ENCODE peak calls at places on chromosome 16, in four cellular contexts. One of them, this sample, is unnamed.

GRCh38 chr16:58299757-58300349 is 5.0 kb upstream of the PRSS54 start:
- DNase-seq in dorsolateral prefrontal cortex: no peak
- DNase-seq in spleen: no peak
- DNase-seq in astrocyte: no peak
- DNase-seq in this sample: no peak

GRCh38 chr16:73166972-73167550 is 119.1 kb upstream of the ZFHX3 start:
- DNase-seq in spleen: no peak
- DNase-seq in astrocyte: no peak
- DNase-seq in dorsolateral prefrontal cortex: no peak
- DNase-seq in this sample: no peak

GRCh38 chr16:88759245-88759975 is 25.6 kb downstream of the PIEZO1 start:
- DNase-seq in dorsolateral prefrontal cortex: no peak
- DNase-seq in spleen: peak
- DNase-seq in astrocyte: no peak
- DNase-seq in this sample: no peak

GRCh38 chr16:69049146-69049545 is 56.3 kb upstream of the HAS3 start:
- DNase-seq in dorsolateral prefrontal cortex: no peak
- DNase-seq in astrocyte: peak
- DNase-seq in spleen: no peak
- DNase-seq in this sample: no peak

GRCh38 chr16:5865231-5865630 is 767.6 kb upstream of the EEF2KMT start:
- DNase-seq in dorsolateral prefrontal cortex: no peak
- DNase-seq in astrocyte: peak
- DNase-seq in spleen: no peak
- DNase-seq in this sample: no peak

GRCh38 chr16:82236875-82237274 is 66.9 kb upstream of the MPHOSPH6 start:
- DNase-seq in astrocyte: no peak
- DNase-seq in dorsolateral prefrontal cortex: no peak
- DNase-seq in spleen: no peak
- DNase-seq in this sample: no peak

GRCh38 chr16:1027416-1027815 is 45.1 kb upstream of the SSTR5 start:
- DNase-seq in dorsolateral prefrontal cortex: peak
- DNase-seq in astrocyte: no peak
- DNase-seq in spleen: no peak
- DNase-seq in this sample: no peak

GRCh38 chr16:518858-519257 is 8.7 kb upstream of the CAPN15 start:
- DNase-seq in astrocyte: no peak
- DNase-seq in dorsolateral prefrontal cortex: no peak
- DNase-seq in spleen: no peak
- DNase-seq in this sample: no peak

GRCh38 chr16:10688726-10689125 is 6.0 kb downstream of the TEKT5 start:
- DNase-seq in astrocyte: no peak
- DNase-seq in spleen: no peak
- DNase-seq in dorsolateral prefrontal cortex: no peak
- DNase-seq in this sample: no peak

GRCh38 chr16:1152123-1152638 is 725 bp upstream of the CACNA1H start:
- DNase-seq in dorsolateral prefrontal cortex: no peak
- DNase-seq in spleen: peak
- DNase-seq in astrocyte: no peak
- DNase-seq in this sample: no peak

GRCh38 chr16:88738167-88739084 is 32.1 kb downstream of the CTU2 start:
- DNase-seq in spleen: peak
- DNase-seq in astrocyte: no peak
- DNase-seq in dorsolateral prefrontal cortex: no peak
- DNase-seq in this sample: no peak

GRCh38 chr16:66103245-66103644 is 263.2 kb upstream of the CDH5 start:
- DNase-seq in astrocyte: no peak
- DNase-seq in dorsolateral prefrontal cortex: no peak
- DNase-seq in spleen: no peak
- DNase-seq in this sample: no peak

GRCh38 chr16:22008215-22009142 is 568 bp downstream of the MOSMO start:
- DNase-seq in spleen: peak
- DNase-seq in astrocyte: no peak
- DNase-seq in dorsolateral prefrontal cortex: no peak
- DNase-seq in this sample: no peak

GRCh38 chr16:67151431-67152097 is 766 bp upstream of the B3GNT9 start:
- DNase-seq in spleen: no peak
- DNase-seq in dorsolateral prefrontal cortex: no peak
- DNase-seq in astrocyte: no peak
- DNase-seq in this sample: peak

GRCh38 chr16:74999208-74999682 is 421 bp downstream of the ZNRF1 start:
- DNase-seq in spleen: peak
- DNase-seq in dorsolateral prefrontal cortex: no peak
- DNase-seq in astrocyte: no peak
- DNase-seq in this sample: no peak

GRCh38 chr16:75239463-75240122 is 11.8 kb downstream of the BCAR1 start:
- DNase-seq in spleen: no peak
- DNase-seq in astrocyte: no peak
- DNase-seq in dorsolateral prefrontal cortex: no peak
- DNase-seq in this sample: no peak

GRCh38 chr16:89361756-89362155 is 128.6 kb downstream of the ANKRD11 start:
- DNase-seq in spleen: no peak
- DNase-seq in astrocyte: no peak
- DNase-seq in dorsolateral prefrontal cortex: no peak
- DNase-seq in this sample: no peak

GRCh38 chr16:88773812-88774291 is 11.2 kb downstream of the PIEZO1 start:
- DNase-seq in spleen: no peak
- DNase-seq in astrocyte: peak
- DNase-seq in dorsolateral prefrontal cortex: no peak
- DNase-seq in this sample: no peak

GRCh38 chr16:11497329-11497805 is 89.4 kb downstream of the LITAF start:
- DNase-seq in spleen: peak
- DNase-seq in dorsolateral prefrontal cortex: peak
- DNase-seq in astrocyte: peak
- DNase-seq in this sample: peak

GRCh38 chr16:3879258-3879886 is 1.1 kb downstream of the CREBBP start:
- DNase-seq in astrocyte: no peak
- DNase-seq in dorsolateral prefrontal cortex: no peak
- DNase-seq in spleen: peak
- DNase-seq in this sample: peak

GRCh38 chr16:31467151-31467550 is 4.8 kb upstream of the TGFB1I1 start:
- DNase-seq in astrocyte: no peak
- DNase-seq in spleen: peak
- DNase-seq in dorsolateral prefrontal cortex: no peak
- DNase-seq in this sample: no peak

GRCh38 chr16:58077796-58078195 is 51.4 kb downstream of the CFAP20 start:
- DNase-seq in dorsolateral prefrontal cortex: no peak
- DNase-seq in spleen: no peak
- DNase-seq in astrocyte: no peak
- DNase-seq in this sample: no peak

GRCh38 chr16:66538910-66539309 is 11.0 kb downstream of the TK2 start:
- DNase-seq in dorsolateral prefrontal cortex: no peak
- DNase-seq in spleen: no peak
- DNase-seq in astrocyte: no peak
- DNase-seq in this sample: no peak

GRCh38 chr16:471353-472198 is 46.1 kb downstream of the RAB11FIP3 start:
- DNase-seq in spleen: no peak
- DNase-seq in dorsolateral prefrontal cortex: peak
- DNase-seq in astrocyte: peak
- DNase-seq in this sample: no peak

GRCh38 chr16:12067714-12068401 is 91.3 kb downstream of the SNX29 start:
- DNase-seq in astrocyte: peak
- DNase-seq in spleen: peak
- DNase-seq in dorsolateral prefrontal cortex: no peak
- DNase-seq in this sample: no peak

GRCh38 chr16:714079-714478 is 839 bp upstream of the METRN start:
- DNase-seq in astrocyte: no peak
- DNase-seq in dorsolateral prefrontal cortex: no peak
- DNase-seq in spleen: no peak
- DNase-seq in this sample: no peak

GRCh38 chr16:30113031-30113710 is at the start of gene GDPD3:
- DNase-seq in spleen: no peak
- DNase-seq in dorsolateral prefrontal cortex: no peak
- DNase-seq in astrocyte: no peak
- DNase-seq in this sample: no peak

DNA sequence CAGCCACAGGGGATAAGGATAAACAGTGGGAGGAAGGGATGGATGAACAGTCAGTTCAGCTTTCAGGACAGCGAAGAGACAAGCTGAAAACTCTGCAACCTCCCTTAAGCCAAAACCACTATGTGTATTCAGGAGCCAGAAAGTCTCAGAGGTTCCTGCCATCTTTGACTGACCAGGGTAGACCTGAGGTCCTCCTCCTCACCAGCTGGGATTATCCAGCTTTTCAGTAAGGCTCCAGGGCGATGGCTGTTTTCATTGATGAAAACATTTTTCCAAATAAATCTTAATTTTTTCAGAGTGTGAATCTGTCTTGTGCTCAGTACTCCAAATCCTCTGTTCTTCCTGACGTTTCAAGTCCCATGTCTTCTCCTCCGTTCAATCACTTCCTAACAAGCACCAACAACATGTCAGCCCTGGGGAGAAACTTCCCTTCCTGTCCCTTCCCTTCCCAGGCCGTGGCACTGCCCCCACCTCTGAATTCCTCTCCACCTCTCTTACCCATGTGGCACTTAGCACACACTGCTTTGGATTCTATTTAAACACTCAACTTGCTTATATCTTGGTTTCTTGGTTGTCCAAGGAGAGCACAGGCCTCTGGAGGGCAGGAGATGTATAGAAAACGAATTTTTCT is 5.2 kb downstream of the HSDL1 start:
- DNase-seq in dorsolateral prefrontal cortex: no peak
- DNase-seq in spleen: no peak
- DNase-seq in astrocyte: no peak
- DNase-seq in this sample: no peak
- H3K4me3 ChIP-seq in dorsolateral prefrontal cortex: no peak
- H3K4me3 ChIP-seq in spleen: no peak
- H3K4me3 ChIP-seq in astrocyte: no peak
- H3K4me3 ChIP-seq in this sample: no peak

DNA sequence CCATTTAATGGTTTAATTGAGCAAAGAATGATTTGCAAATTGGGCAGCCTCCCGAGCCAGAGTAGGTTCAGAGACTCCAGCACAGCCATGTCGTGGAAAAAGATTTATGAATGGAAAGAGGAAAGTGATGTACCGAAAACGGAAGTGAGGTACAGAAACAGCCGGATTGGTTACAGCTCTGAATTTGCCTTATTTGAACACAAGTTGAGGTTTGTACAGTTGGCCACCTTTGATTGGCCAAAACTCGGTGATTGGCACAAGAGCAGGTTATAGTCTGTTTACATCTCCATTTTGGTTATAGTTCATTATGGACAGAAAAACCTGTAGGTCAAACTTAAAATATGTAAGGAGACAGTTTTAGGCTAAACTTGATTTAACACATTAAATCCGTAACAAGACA is 44.5 kb downstream of the TENT4B start:
- DNase-seq in spleen: no peak
- DNase-seq in dorsolateral prefrontal cortex: no peak
- DNase-seq in astrocyte: no peak
- DNase-seq in this sample: no peak
- H3K27ac ChIP-seq in spleen: no peak
- H3K27ac ChIP-seq in dorsolateral prefrontal cortex: no peak
- H3K27ac ChIP-seq in astrocyte: no peak
- H3K27ac ChIP-seq in this sample: peak

GRCh38 chr16:2687531-2688308 is 5.4 kb downstream of the KCTD5 start:
- DNase-seq in spleen: peak
- DNase-seq in astrocyte: no peak
- DNase-seq in dorsolateral prefrontal cortex: no peak
- DNase-seq in this sample: peak
- H3K4me3 ChIP-seq in spleen: peak
- H3K4me3 ChIP-seq in astrocyte: no peak
- H3K4me3 ChIP-seq in dorsolateral prefrontal cortex: no peak
- H3K4me3 ChIP-seq in this sample: no peak

GRCh38 chr16:87601322-87602004 is 845 bp upstream of the JPH3 start:
- DNase-seq in astrocyte: no peak
- DNase-seq in spleen: no peak
- DNase-seq in dorsolateral prefrontal cortex: no peak
- DNase-seq in this sample: no peak
- H3K27ac ChIP-seq in astrocyte: no peak
- H3K27ac ChIP-seq in spleen: no peak
- H3K27ac ChIP-seq in dorsolateral prefrontal cortex: no peak
- H3K27ac ChIP-seq in this sample: no peak